ENCODE peak calls at places on chromosomes 11 and 22, in six cellular contexts. Y is GF-D8, H is HTR-8/SVneo, T is GM13977, E is T-helper 1 cell, V is cardiac muscle cell. L is an unnamed sample.

GRCh38 chr22:37638351-37639069 is 959 bp upstream of the SH3BP1 start:
- DNase-seq in Y (no peak), H (no peak), T (no peak), E (no peak), V (no peak), L (peak; percentile 21)

GRCh38 chr11:128731041-128731663 is 37.3 kb downstream of the FLI1 start:
- DNase-seq in Y (no peak), H (no peak), T (no peak), E (no peak), V (no peak), L (no peak)

GRCh38 chr11:3340025-3340424 is 38.9 kb downstream of the ZNF195 start:
- DNase-seq in Y (no peak), H (peak; percentile 22), T (no peak), E (no peak), V (peak; percentile 71), L (no peak)

GRCh38 chr11:73237471-73238290 is 19.6 kb downstream of the P2RY2 start:
- DNase-seq in Y (no peak), H (no peak), T (no peak), E (no peak), V (peak; percentile 53), L (no peak)

GRCh38 chr22:45608763-45609180 is 62.9 kb upstream of the ATXN10 start:
- DNase-seq in Y (no peak), H (peak; percentile 68), T (no peak), E (no peak), V (peak; percentile 25), L (no peak)

GRCh38 chr11:71462726-71463125 is 9.7 kb downstream of the NADSYN1 start:
- DNase-seq in Y (no peak), H (no peak), T (no peak), E (no peak), V (no peak), L (no peak)

GRCh38 chr11:65489061-65489705 is 9.7 kb upstream of the MALAT1 start:
- DNase-seq in Y (no peak), H (peak; percentile 82), T (no peak), E (no peak), V (peak; percentile 81), L (peak; percentile 79)

GRCh38 chr11:2178906-2179494 is 7.4 kb upstream of the TH start:
- DNase-seq in Y (no peak), H (peak; percentile 89), T (no peak), E (no peak), V (peak; percentile 19), L (no peak)

GRCh38 chr11:119206512-119207299 is 567 bp downstream of the CBL start:
- DNase-seq in Y (peak; percentile 69), H (no peak), T (peak; percentile 79), E (peak; percentile 40), V (no peak), L (peak; percentile 68)

GRCh38 chr11:47172740-47173139 is 3.9 kb downstream of the ARFGAP2 start:
- DNase-seq in Y (no peak), H (no peak), T (no peak), E (no peak), V (no peak), L (no peak)

GRCh38 chr22:35987487-35987886 is 41.1 kb downstream of the RBFOX2 start:
- DNase-seq in Y (no peak), H (no peak), T (no peak), E (no peak), V (peak; percentile 36), L (no peak)

L was measured in WTC11.